ENCODE peak calls at places on chromosomes 7 and 10, in seven cellular contexts. A, K, X, Q, W, N and Y are unnamed samples.

GRCh38 chr10:102650655-102651454 is 6.6 kb downstream of the TRIM8 start:
- DNase-seq in A (no peak), K (no peak), X (no peak), Q (no peak), W (no peak), N (no peak), Y (no peak)

GRCh38 chr10:17768506-17768905 is 16.5 kb downstream of the TMEM236 start:
- DNase-seq in A (no peak), K (no peak), X (no peak), Q (no peak), W (no peak), N (no peak), Y (no peak)

GRCh38 chr7:87188930-87189329 is 30.6 kb downstream of the TMEM243 start:
- DNase-seq in A (no peak), K (no peak), X (no peak), Q (no peak), W (no peak), N (no peak), Y (no peak)

GRCh38 chr7:157116762-157117161 is 22.0 kb upstream of the UBE3C start:
- DNase-seq in A (no peak), K (no peak), X (no peak), Q (no peak), W (no peak), N (no peak), Y (no peak)

GRCh38 chr10:101560293-101561067 is 27.6 kb downstream of the POLL start:
- DNase-seq in A (peak; percentile 11), K (no peak), X (no peak), Q (no peak), W (no peak), N (no peak), Y (no peak)

GRCh38 chr7:3153118-3153517 is 109.5 kb upstream of the CARD11 start:
- DNase-seq in A (no peak), K (no peak), X (no peak), Q (no peak), W (no peak), N (no peak), Y (no peak)

GRCh38 chr10:43318456-43318855 is 51.6 kb upstream of the RASGEF1A start:
- DNase-seq in A (no peak), K (no peak), X (no peak), Q (no peak), W (no peak), N (no peak), Y (no peak)

GRCh38 chr7:44583145-44583544 is 1.1 kb upstream of the TMED4 start:
- DNase-seq in A (no peak), K (no peak), X (no peak), Q (no peak), W (no peak), N (no peak), Y (no peak)

GRCh38 chr10:101040061-101040460 is 9.0 kb downstream of the SFXN3 start:
- DNase-seq in A (no peak), K (no peak), X (no peak), Q (no peak), W (no peak), N (no peak), Y (no peak)

GRCh38 chr10:13816195-13816926 is 229.6 kb downstream of the PRPF18 start:
- DNase-seq in A (peak; percentile 84), K (no peak), X (no peak), Q (no peak), W (no peak), N (no peak), Y (peak; percentile 94)

GRCh38 chr7:132655071-132655761 is 78.9 kb upstream of the PLXNA4 start:
- DNase-seq in A (no peak), K (no peak), X (peak; percentile 20), Q (peak; percentile 93), W (peak; percentile 1), N (peak; percentile 7), Y (no peak)

GRCh38 chr7:81161459-81162075 is 242.7 kb upstream of the SEMA3C start:
- DNase-seq in A (no peak), K (no peak), X (no peak), Q (no peak), W (no peak), N (no peak), Y (peak; percentile 73)

GRCh38 chr7:78473011-78473410 is 674.4 kb downstream of the PHTF2 start:
- DNase-seq in A (no peak), K (no peak), X (no peak), Q (no peak), W (no peak), N (no peak), Y (no peak)

GRCh38 chr7:132485600-132486594 is 90.4 kb downstream of the PLXNA4 start:
- DNase-seq in A (no peak), K (no peak), X (no peak), Q (no peak), W (no peak), N (peak; percentile 7), Y (no peak)

GRCh38 chr10:69635428-69636272 is 5.6 kb downstream of the FAM241B start:
- DNase-seq in A (no peak), K (no peak), X (no peak), Q (no peak), W (no peak), N (no peak), Y (no peak)

GRCh38 chr10:71613303-71613777 is 106.2 kb downstream of the C10orf105 start:
- DNase-seq in A (no peak), K (no peak), X (no peak), Q (no peak), W (no peak), N (no peak), Y (no peak)